ENCODE peak calls at places on chromosomes 12 and 14, in four cellular contexts. N, H, X and O are unnamed samples.

GRCh38 chr14:91942946-91943345 is 4.5 kb downstream of the FBLN5 start:
- DNase-seq in N (no peak), H (no peak), X (no peak), O (no peak)

GRCh38 chr14:67710209-67710608 is 8.5 kb downstream of the RDH12 start:
- DNase-seq in N (no peak), H (no peak), X (no peak), O (no peak)

GRCh38 chr12:128969480-128970055 is 116.3 kb downstream of the GLT1D1 start:
- DNase-seq in N (peak; percentile 73), H (no peak), X (no peak), O (no peak)

GRCh38 chr12:49750027-49750977 is 8.9 kb downstream of the TMBIM6 start:
- DNase-seq in N (no peak), H (peak; percentile 31), X (peak; percentile 80), O (no peak)

GRCh38 chr14:51780741-51781140 is 79.7 kb upstream of the GNG2 start:
- DNase-seq in N (no peak), H (no peak), X (peak; percentile 42), O (no peak)

GRCh38 chr12:6065872-6066217 is 58.6 kb downstream of the VWF start:
- DNase-seq in N (no peak), H (no peak), X (no peak), O (no peak)

GRCh38 chr12:111584959-111585358 is 14.2 kb downstream of the ATXN2 start:
- DNase-seq in N (no peak), H (no peak), X (peak; percentile 60), O (no peak)

GRCh38 chr12:99039367-99040120 is 394.5 kb downstream of the APAF1 start:
- DNase-seq in N (no peak), H (no peak), X (no peak), O (no peak)

GRCh38 chr12:116837082-116837481 is 44.2 kb downstream of the HRK start:
- DNase-seq in N (no peak), H (no peak), X (no peak), O (no peak)

GRCh38 chr12:132837693-132838463 is 9.2 kb upstream of the GOLGA3 start:
- DNase-seq in N (peak; percentile 79), H (no peak), X (no peak), O (no peak)

GRCh38 chr12:3487027-3487426 is 4.0 kb upstream of the PRMT8 start:
- DNase-seq in N (no peak), H (no peak), X (no peak), O (no peak)

GRCh38 chr14:52086755-52087154 is 17.9 kb upstream of the NID2 start:
- DNase-seq in N (no peak), H (no peak), X (peak; percentile 81), O (no peak)

GRCh38 chr14:99579077-99579836 is 24.8 kb downstream of the CCDC85C start:
- DNase-seq in N (no peak), H (no peak), X (no peak), O (no peak)

GRCh38 chr12:50542448-50542847 is 37.7 kb downstream of the DIP2B start:
- DNase-seq in N (no peak), H (no peak), X (peak; percentile 53), O (no peak)

GRCh38 chr14:103520657-103521437 is 1.8 kb downstream of the CKB start:
- DNase-seq in N (peak; percentile 86), H (no peak), X (peak; percentile 40), O (peak; percentile 75)

GRCh38 chr14:70660967-70661871 is 19.5 kb downstream of the TTC9 start:
- DNase-seq in N (no peak), H (no peak), X (no peak), O (no peak)

GRCh38 chr12:6330192-6330591 is 11.7 kb downstream of the TNFRSF1A start:
- DNase-seq in N (no peak), H (no peak), X (no peak), O (peak; percentile 50)

GRCh38 chr12:22624908-22625646 is at the start of gene ETNK1:
- DNase-seq in N (peak; percentile 92), H (peak; percentile 89), X (peak; percentile 91), O (peak; percentile 91)

GRCh38 chr12:6089041-6089823 is 35.2 kb downstream of the VWF start:
- DNase-seq in N (no peak), H (peak; percentile 56), X (peak; percentile 52), O (no peak)

GRCh38 chr12:75815756-75816155 is 215.8 kb downstream of the PHLDA1 start:
- DNase-seq in N (no peak), H (no peak), X (peak; percentile 62), O (no peak)

GRCh38 chr12:92570056-92570753 is 132.6 kb upstream of the PLEKHG7 start:
- DNase-seq in N (peak; percentile 54), H (peak; percentile 67), X (peak; percentile 86), O (no peak)

GRCh38 chr14:77838756-77839565 is 39.1 kb downstream of the ADCK1 start:
- DNase-seq in N (no peak), H (no peak), X (no peak), O (no peak)

GRCh38 chr12:105352049-105352448 is 21.6 kb downstream of the C12orf75 start:
- DNase-seq in N (no peak), H (no peak), X (no peak), O (no peak)

DNA sequence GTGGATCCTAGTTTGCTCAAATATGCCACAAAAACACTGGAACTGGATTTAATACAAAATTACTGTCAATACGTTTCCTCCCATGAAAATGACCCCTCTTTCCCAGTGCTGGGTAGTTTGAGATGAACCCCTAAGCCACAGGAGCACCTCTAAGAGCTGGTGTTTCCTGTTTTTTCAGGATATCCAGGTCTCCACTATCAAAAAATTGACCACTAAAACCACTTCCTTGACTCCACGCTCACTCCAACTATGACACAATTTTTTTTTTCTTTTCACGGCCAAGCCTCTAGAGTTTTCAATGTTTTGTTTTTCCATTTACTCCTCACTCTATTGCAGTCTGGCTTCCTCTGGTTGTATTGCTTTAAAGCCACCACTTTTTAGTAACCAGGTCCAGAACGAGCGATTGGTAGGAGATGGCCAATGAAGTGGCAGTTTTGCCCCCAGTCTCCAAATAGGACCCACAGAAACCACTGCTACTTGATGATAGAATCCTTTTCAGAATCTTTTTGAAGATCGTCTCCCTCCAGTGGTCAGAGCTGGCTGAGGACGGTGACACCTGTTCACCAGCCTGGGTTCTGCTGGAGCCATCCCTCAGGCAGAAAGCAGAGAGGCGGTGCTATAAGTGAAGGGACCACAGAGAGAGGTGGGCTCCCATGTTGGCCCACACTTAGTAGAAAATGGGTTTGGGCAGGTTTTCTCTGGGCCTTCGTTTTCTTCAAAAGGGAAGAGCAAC is 454.4 kb downstream of the VRK1 start:
- DNase-seq in N (peak; percentile 14), H (no peak), X (no peak), O (no peak)
- TF ChIP-seq CTCF in N (peak; percentile 11), H (no peak), X (no peak), O (no peak)

DNA sequence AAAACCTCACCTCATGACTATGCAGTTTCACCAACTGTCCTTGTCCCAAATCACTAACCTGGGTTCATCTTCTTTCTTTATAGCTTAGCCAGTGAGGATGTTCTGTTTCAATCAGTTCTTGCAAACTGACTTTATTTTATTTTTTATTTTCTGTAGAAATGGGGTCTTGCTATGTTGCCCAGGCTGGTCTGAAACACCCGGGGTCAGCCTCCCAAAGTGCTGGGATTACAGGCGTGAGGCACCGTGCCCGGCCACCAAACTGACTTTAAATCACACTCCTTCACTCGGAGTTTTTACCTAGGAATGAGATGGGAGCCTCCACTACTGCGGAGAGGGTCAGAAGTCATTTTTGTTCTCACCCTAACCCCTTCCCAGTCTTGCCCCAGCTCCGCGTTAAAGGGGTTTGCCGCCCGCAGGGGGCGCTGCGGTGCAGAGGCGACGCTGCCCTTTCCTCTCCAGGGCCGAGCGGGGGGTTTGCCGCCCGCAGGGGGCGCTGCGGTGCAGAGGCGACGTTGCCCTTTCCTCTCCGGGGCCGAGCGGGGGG is 7.0 kb upstream of the B4GALNT3 start:
- DNase-seq in N (peak; percentile 47), H (no peak), X (no peak), O (no peak)
- TF ChIP-seq CTCF in N (peak; percentile 43), H (peak; percentile 80), X (no peak), O (no peak)

DNA sequence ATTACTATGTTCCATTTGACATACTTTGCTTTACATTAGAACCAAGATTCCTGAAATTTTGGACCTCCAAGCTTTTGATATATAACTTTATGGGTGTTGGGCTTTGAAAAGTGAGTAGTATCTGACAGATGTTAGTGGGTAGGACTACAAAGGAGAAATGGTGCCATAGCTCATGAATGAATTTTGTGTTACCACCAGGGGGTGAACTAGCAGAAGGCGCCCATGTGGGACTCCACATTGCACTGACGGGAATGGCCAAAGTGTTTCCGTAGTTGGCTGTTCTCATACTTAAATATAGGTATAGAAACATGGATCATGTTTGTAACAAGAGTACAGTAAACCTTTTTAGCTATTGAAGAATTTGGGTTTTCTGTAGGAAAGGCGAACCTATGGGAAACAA is 337.5 kb downstream of the FLRT2 start:
- DNase-seq in N (peak; percentile 19), H (no peak), X (no peak), O (no peak)
- TF ChIP-seq CTCF in N (peak; percentile 32), H (peak; percentile 8), X (peak; percentile 0), O (no peak)

GRCh38 chr14:74573421-74574091 is 38.5 kb downstream of the LTBP2 start:
- DNase-seq in N (peak; percentile 57), H (no peak), X (no peak), O (no peak)
- TF ChIP-seq CTCF in N (peak; percentile 88), H (no peak), X (no peak), O (no peak)

GRCh38 chr14:38016497-38016896 is 191.2 kb upstream of the SSTR1 start:
- DNase-seq in N (peak; percentile 31), H (peak; percentile 41), X (no peak), O (no peak)
- TF ChIP-seq CTCF in N (peak; percentile 75), H (peak; percentile 55), X (no peak), O (no peak)

GRCh38 chr14:31286456-31287293 is 79.1 kb upstream of the HECTD1 start:
- DNase-seq in N (peak; percentile 11), H (peak; percentile 83), X (no peak), O (no peak)
- TF ChIP-seq CTCF in N (peak; percentile 61), H (peak; percentile 96), X (no peak), O (no peak)

DNA sequence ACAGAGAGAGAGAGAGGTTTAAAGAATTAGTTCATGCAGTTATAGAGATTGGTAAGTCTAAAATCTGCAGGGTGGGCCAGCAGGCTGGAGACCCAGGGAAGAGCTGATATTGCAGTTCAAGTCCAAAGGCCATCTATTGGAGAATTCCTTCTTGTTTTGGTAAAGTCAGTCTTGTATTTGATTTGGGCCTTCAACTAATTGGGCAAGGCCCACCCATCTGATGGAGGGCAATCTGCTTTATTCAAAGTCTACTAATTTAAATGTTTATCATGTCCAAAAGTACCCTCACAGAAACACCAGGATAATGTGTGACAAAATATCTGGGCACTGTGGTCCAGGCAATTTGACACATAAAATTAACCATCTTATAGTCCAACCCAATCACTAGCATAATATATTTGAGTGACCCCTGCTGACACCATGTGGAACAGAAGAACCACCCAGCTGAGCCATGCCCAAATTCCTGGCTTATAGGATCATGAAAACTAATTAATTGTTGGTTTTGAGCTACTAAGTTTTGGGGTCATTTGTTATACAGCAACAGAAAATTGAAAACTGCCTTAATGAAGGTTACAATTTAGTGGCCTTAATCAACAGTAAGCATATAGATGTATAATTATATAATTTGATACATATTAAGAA is 109.1 kb upstream of the PLXNC1 start:
- DNase-seq in N (no peak), H (no peak), X (no peak), O (no peak)
- TF ChIP-seq CTCF in N (no peak), H (no peak), X (no peak), O (no peak)

GRCh38 chr12:27937768-27938167 is 34.8 kb downstream of the PTHLH start:
- DNase-seq in N (no peak), H (no peak), X (no peak), O (no peak)
- TF ChIP-seq CTCF in N (no peak), H (no peak), X (no peak), O (no peak)

GRCh38 chr12:32947203-32947795 is 50.7 kb upstream of the PKP2 start:
- DNase-seq in N (no peak), H (peak; percentile 9), X (no peak), O (no peak)
- TF ChIP-seq CTCF in N (no peak), H (peak; percentile 36), X (no peak), O (no peak)